ENCODE peak calls at places on chromosome 9, in ten cellular contexts. U, F, V, M, N, Z, K, R, I and C are unnamed samples.
A peak's percentile ranks its signal among the peaks of the same experiment; 100 is the strongest.

GRCh38 chr9:92292338-92293074 is 991 bp downstream of the IARS1 start:
- DNase-seq in F (peak; percentile 9), I (no peak), R (no peak), Z (no peak), U (no peak), K (peak; percentile 24), V (no peak), N (peak; percentile 22), M (peak; percentile 80), C (no peak)

GRCh38 chr9:108746864-108747263 is 108.9 kb downstream of the ACTL7B start:
- DNase-seq in K (no peak), M (peak; percentile 75), Z (no peak), F (peak; percentile 66), I (peak; percentile 23), R (no peak), U (no peak), N (no peak), V (no peak), C (peak; percentile 16)

GRCh38 chr9:124191691-124192208 is 66.0 kb upstream of the NEK6 start:
- DNase-seq in I (no peak), V (no peak), N (no peak), F (no peak), M (no peak), K (no peak), R (no peak), U (peak; percentile 13), Z (no peak), C (no peak)

GRCh38 chr9:114155967-114156294 is 594 bp downstream of the COL27A1 start:
- DNase-seq in M (no peak), R (no peak), F (no peak), U (no peak), V (no peak), Z (no peak), K (no peak), N (no peak), I (no peak), C (no peak)

GRCh38 chr9:105309531-105309931 is 65.1 kb downstream of the SLC44A1 start:
- DNase-seq in M (no peak), K (no peak), Z (no peak), N (no peak), F (no peak), V (no peak), R (no peak), I (no peak), U (no peak), C (no peak)

GRCh38 chr9:93460689-93461413 is 7.5 kb upstream of the FAM120AOS start:
- DNase-seq in M (no peak), K (no peak), U (no peak), R (no peak), I (no peak), N (no peak), Z (no peak), F (no peak), V (no peak), C (no peak)

GRCh38 chr9:110900917-110901316 is 137.4 kb downstream of the LPAR1 start:
- DNase-seq in I (no peak), F (peak; percentile 53), U (no peak), V (no peak), M (peak; percentile 35), Z (no peak), R (peak; percentile 24), K (peak; percentile 63), N (no peak), C (no peak)

GRCh38 chr9:91847576-91847975 is 102.5 kb downstream of the ROR2 start:
- DNase-seq in R (peak; percentile 64), I (peak; percentile 13), U (no peak), K (peak; percentile 74), M (peak; percentile 25), V (peak; percentile 41), Z (no peak), F (peak; percentile 38), N (no peak), C (no peak)

GRCh38 chr9:93669958-93670207 is 93.5 kb downstream of the PHF2 start:
- DNase-seq in F (no peak), N (no peak), Z (no peak), R (no peak), I (no peak), K (no peak), V (no peak), U (no peak), M (no peak), C (no peak)

GRCh38 chr9:85521331-85522197 is 220.2 kb downstream of the AGTPBP1 start:
- DNase-seq in N (no peak), K (no peak), V (no peak), F (no peak), Z (peak; percentile 75), U (no peak), I (no peak), R (no peak), M (no peak), C (no peak)

GRCh38 chr9:136089697-136090045 is 5.4 kb downstream of the NACC2 start:
- DNase-seq in Z (no peak), R (no peak), M (peak; percentile 17), K (peak; percentile 39), V (peak; percentile 55), N (no peak), U (no peak), I (no peak), F (peak; percentile 70), C (no peak)

GRCh38 chr9:77707696-77708095 is 59.6 kb upstream of the GNA14 start:
- DNase-seq in K (peak; percentile 99), U (no peak), M (peak; percentile 97), R (peak; percentile 98), F (peak; percentile 98), Z (peak; percentile 73), I (peak; percentile 97), N (peak; percentile 82), V (peak; percentile 97), C (peak; percentile 93)

GRCh38 chr9:13163287-13163686 is 116.2 kb downstream of the MPDZ start:
- DNase-seq in V (no peak), I (no peak), M (no peak), K (no peak), Z (no peak), N (no peak), U (no peak), R (no peak), F (no peak), C (no peak)

GRCh38 chr9:346114-346513 is 131.4 kb downstream of the DOCK8 start:
- DNase-seq in F (no peak), Z (no peak), M (no peak), I (no peak), V (no peak), R (no peak), N (no peak), U (no peak), K (no peak), C (no peak)

GRCh38 chr9:126024581-126025230 is 277.5 kb downstream of the PBX3 start:
- DNase-seq in I (no peak), K (no peak), N (no peak), R (no peak), M (no peak), F (no peak), U (no peak), V (no peak), Z (peak; percentile 6), C (no peak)

GRCh38 chr9:93669116-93669957 is 93.0 kb downstream of the PHF2 start:
- DNase-seq in M (no peak), I (no peak), N (no peak), K (no peak), V (no peak), R (no peak), F (no peak), Z (peak; percentile 22), U (peak; percentile 12), C (no peak)

GRCh38 chr9:93665128-93665565 is 88.8 kb downstream of the PHF2 start:
- DNase-seq in N (no peak), U (no peak), R (no peak), Z (peak; percentile 1), I (no peak), F (no peak), M (no peak), K (no peak), V (no peak), C (no peak)

DNA sequence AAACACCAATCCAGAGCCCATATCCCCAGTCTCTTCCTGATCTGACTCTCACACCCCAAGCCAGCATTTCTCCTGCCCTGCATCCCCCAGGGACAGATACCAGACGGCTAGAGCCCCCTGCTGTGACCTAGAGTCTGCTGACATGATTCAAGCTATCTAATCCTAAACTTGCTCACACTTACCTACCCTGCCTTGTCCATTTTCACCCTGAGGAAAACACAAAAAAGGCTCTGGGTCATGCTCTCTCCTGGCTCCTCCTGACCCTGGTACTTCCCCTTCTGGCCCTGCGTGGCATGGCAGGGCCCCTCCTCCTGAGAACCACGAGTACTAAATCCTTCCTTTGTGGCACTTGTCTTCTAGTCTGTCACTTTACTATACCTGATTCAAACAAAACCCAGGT is 2.8 kb upstream of the ARRDC1 start:
- DNase-seq in M (no peak), K (no peak), U (no peak), I (no peak), Z (no peak), F (no peak), V (no peak), N (no peak), R (no peak), C (no peak)
- H3K4me3 ChIP-seq in M (no peak overlapping the region), K (no peak overlapping the region), U (no peak overlapping the region), I (no peak overlapping the region), Z (no peak overlapping the region), F (no peak overlapping the region), V (no peak overlapping the region), N (no peak overlapping the region), R (no peak overlapping the region), C (no peak overlapping the region)

GRCh38 chr9:128148509-128149000 is 698 bp upstream of the LCN2 start:
- DNase-seq in M (no peak), R (no peak), K (no peak), Z (no peak), I (no peak), V (no peak), U (no peak), N (no peak), F (no peak), C (no peak)
- TF ChIP-seq CTCF in M (no peak), R (no peak), K (no peak), Z (no peak), I (no peak), V (no peak), U (no peak), N (no peak), F (no peak), C (no peak)

DNA sequence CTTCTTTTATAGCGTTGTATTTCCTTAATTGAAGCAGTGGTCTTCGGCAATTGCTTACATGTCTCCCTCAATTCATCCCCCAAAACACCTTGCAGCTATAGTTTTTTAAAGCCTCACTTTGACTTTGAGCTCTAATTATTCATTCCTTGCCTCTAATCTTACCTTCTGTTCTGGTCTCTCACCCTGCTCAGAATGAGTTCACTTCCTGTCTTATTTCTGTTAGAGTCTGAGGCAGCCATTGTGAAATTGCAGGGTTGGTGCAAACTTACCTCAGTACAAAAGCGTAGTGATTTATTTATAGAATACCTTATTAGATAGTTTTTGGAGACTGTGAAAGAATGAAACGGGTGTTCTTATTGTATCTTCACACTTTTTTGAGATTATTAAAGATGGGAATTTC is 35.0 kb downstream of the AOPEP start:
- DNase-seq in Z (no peak), N (no peak), K (peak; percentile 10), M (peak; percentile 45), U (no peak), V (no peak), F (no peak), I (no peak), R (no peak), C (no peak)
- H3K4me3 ChIP-seq in Z (no peak overlapping the region), N (no peak overlapping the region), K (no peak overlapping the region), M (no peak overlapping the region), U (no peak overlapping the region), V (no peak overlapping the region), F (no peak overlapping the region), I (no peak overlapping the region), R (no peak overlapping the region), C (no peak overlapping the region)

GRCh38 chr9:38380230-38380871 is 12.2 kb upstream of the ALDH1B1 start:
- DNase-seq in V (no peak), F (no peak), Z (no peak), M (peak; percentile 71), N (no peak), K (peak; percentile 47), I (no peak), R (no peak), U (no peak), C (no peak)
- TF ChIP-seq CTCF in V (no peak), F (no peak), Z (no peak), M (no peak), N (no peak), K (no peak), I (no peak), R (no peak), U (no peak), C (no peak)